ENCODE peak calls at places on chromosomes 5 and 9, in five cellular contexts. K, R, B, P and F are unnamed samples.

GRCh38 chr9:134629586-134630392 is 11.8 kb upstream of the COL5A1 start:
- DNase-seq in K (no peak), R (no peak), B (no peak), P (peak; percentile 70), F (no peak)

GRCh38 chr5:81525690-81526089 is 131.8 kb upstream of the ACOT12 start:
- DNase-seq in K (no peak), R (no peak), B (no peak), P (no peak), F (no peak)

GRCh38 chr5:168808217-168808616 is 229.0 kb upstream of the PANK3 start:
- DNase-seq in K (no peak), R (no peak), B (no peak), P (no peak), F (no peak)

GRCh38 chr5:75756191-75756590 is 39.0 kb upstream of the POC5 start:
- DNase-seq in K (no peak), R (no peak), B (no peak), P (no peak), F (no peak)

GRCh38 chr9:6962164-6962563 is 204.4 kb downstream of the KDM4C start:
- DNase-seq in K (no peak), R (no peak), B (no peak), P (no peak), F (no peak)

GRCh38 chr9:91255327-91255726 is 106.4 kb downstream of the AUH start:
- DNase-seq in K (peak; percentile 42), R (no peak), B (no peak), P (no peak), F (no peak)

GRCh38 chr9:29555452-29555851 is 1982.2 kb upstream of the C9orf72 start:
- DNase-seq in K (no peak), R (no peak), B (no peak), P (no peak), F (no peak)

GRCh38 chr9:16626577-16627130 is 243.8 kb downstream of the BNC2 start:
- DNase-seq in K (no peak), R (peak; percentile 10), B (no peak), P (no peak), F (no peak)

GRCh38 chr9:85723220-85723619 is 18.5 kb downstream of the AGTPBP1 start:
- DNase-seq in K (no peak), R (no peak), B (no peak), P (no peak), F (no peak)

GRCh38 chr9:26888271-26888670 is 4.3 kb downstream of the CAAP1 start:
- DNase-seq in K (no peak), R (no peak), B (no peak), P (no peak), F (no peak)

GRCh38 chr5:123976393-123977029 is 464.5 kb downstream of the CSNK1G3 start:
- DNase-seq in K (no peak), R (no peak), B (no peak), P (no peak), F (no peak)

GRCh38 chr5:32712463-32713395 is 1.6 kb downstream of the NPR3 start:
- DNase-seq in K (no peak), R (no peak), B (no peak), P (no peak), F (no peak)

GRCh38 chr9:120191141-120191540 is 388.8 kb downstream of the CDK5RAP2 start:
- DNase-seq in K (no peak), R (no peak), B (no peak), P (no peak), F (no peak)

GRCh38 chr5:157865844-157866243 is 6.9 kb upstream of the CLINT1 start:
- DNase-seq in K (no peak), R (no peak), B (no peak), P (peak; percentile 20), F (no peak)

GRCh38 chr9:134707031-134707680 is 65.6 kb downstream of the COL5A1 start:
- DNase-seq in K (peak; percentile 64), R (no peak), B (no peak), P (no peak), F (no peak)

GRCh38 chr5:135608761-135609443 is 30.1 kb upstream of the CXCL14 start:
- DNase-seq in K (no peak), R (no peak), B (no peak), P (peak; percentile 28), F (peak; percentile 51)

GRCh38 chr5:90949469-90950358 is 391.1 kb downstream of the ADGRV1 start:
- DNase-seq in K (no peak), R (no peak), B (no peak), P (no peak), F (no peak)

GRCh38 chr9:16659096-16659495 is 211.4 kb downstream of the BNC2 start:
- DNase-seq in K (no peak), R (no peak), B (no peak), P (no peak), F (no peak)

GRCh38 chr9:130433168-130433946 is 11.4 kb upstream of the ASS1 start:
- DNase-seq in K (no peak), R (peak; percentile 35), B (peak; percentile 60), P (no peak), F (no peak)

GRCh38 chr9:73024601-73025034 is 71.8 kb upstream of the ALDH1A1 start:
- DNase-seq in K (no peak), R (no peak), B (no peak), P (no peak), F (no peak)

GRCh38 chr9:115770521-115770920 is 383.1 kb upstream of the PAPPA start:
- DNase-seq in K (no peak), R (no peak), B (no peak), P (no peak), F (no peak)

GRCh38 chr9:19464764-19465570 is 56.2 kb downstream of the ACER2 start:
- DNase-seq in K (peak; percentile 35), R (peak; percentile 51), B (peak; percentile 71), P (peak; percentile 91), F (peak; percentile 89)

GRCh38 chr5:61277781-61278180 is 54.3 kb upstream of the ZSWIM6 start:
- DNase-seq in K (no peak), R (no peak), B (no peak), P (no peak), F (no peak)

GRCh38 chr9:70581214-70581966 is 166.9 kb upstream of the KLF9 start:
- DNase-seq in K (no peak), R (no peak), B (no peak), P (no peak), F (no peak)

GRCh38 chr9:112520646-112521045 is 34.0 kb downstream of the KIAA1958 start:
- DNase-seq in K (no peak), R (no peak), B (no peak), P (no peak), F (no peak)

GRCh38 chr5:23318960-23319359 is 188.4 kb upstream of the PRDM9 start:
- DNase-seq in K (no peak), R (no peak), B (no peak), P (no peak), F (no peak)

GRCh38 chr9:93576296-93577044 is at the start of gene PHF2:
- DNase-seq in K (no peak), R (no peak), B (no peak), P (peak; percentile 83), F (no peak)

GRCh38 chr9:121696935-121697334 is 45.5 kb downstream of the DAB2IP start:
- DNase-seq in K (no peak), R (no peak), B (no peak), P (no peak), F (no peak)

GRCh38 chr5:135034186-135034962 is at the start of gene PITX1:
- DNase-seq in K (no peak), R (no peak), B (no peak), P (no peak), F (peak; percentile 84)

GRCh38 chr5:137611011-137611580 is 112.0 kb upstream of the SPOCK1 start:
- DNase-seq in K (no peak), R (no peak), B (no peak), P (peak; percentile 49), F (no peak)

GRCh38 chr9:105921057-105921721 is 226.8 kb downstream of the TMEM38B start:
- DNase-seq in K (no peak), R (no peak), B (no peak), P (no peak), F (no peak)

GRCh38 chr5:73318308-73318719 is 130.3 kb downstream of the FOXD1 start:
- DNase-seq in K (no peak), R (no peak), B (no peak), P (no peak), F (peak; percentile 15)

GRCh38 chr5:170312666-170313065 is 15.1 kb upstream of the LCP2 start:
- DNase-seq in K (no peak), R (no peak), B (no peak), P (peak; percentile 81), F (no peak)

GRCh38 chr5:154895606-154896561 is 37.5 kb downstream of the CNOT8 start:
- DNase-seq in K (no peak), R (no peak), B (no peak), P (peak; percentile 69), F (no peak)

GRCh38 chr9:33737811-33738606 is 57.4 kb upstream of the PRSS3 start:
- DNase-seq in K (peak; percentile 30), R (peak; percentile 44), B (no peak), P (no peak), F (peak; percentile 16)

GRCh38 chr9:92094655-92095054 is 20.6 kb downstream of the SPTLC1 start:
- DNase-seq in K (no peak), R (no peak), B (no peak), P (no peak), F (no peak)